ENCODE peak calls at places on chromosomes 12 and 14, in nine cellular contexts. One of them, this sample, is unnamed.

GRCh38 chr12:104634852-104635251 is 178.1 kb downstream of the CHST11 start:
- DNase-seq in astrocyte of the spinal cord: no peak
- DNase-seq in GM06990: no peak
- DNase-seq in kidney epithelial cell: no peak
- DNase-seq in HFFc6: no peak
- DNase-seq in activated CD8-positive, alpha-beta T cell treated with anti-CD3 and anti-CD28 coated beads for 36 hours: no peak
- DNase-seq in fibroblast of lung: no peak
- DNase-seq in omental fat pad: no peak
- DNase-seq in IMR-90: no peak
- DNase-seq in this sample: no peak

GRCh38 chr12:31021809-31022492 is 51.7 kb upstream of the DDX11 start:
- DNase-seq in kidney epithelial cell: no peak
- DNase-seq in fibroblast of lung: peak
- DNase-seq in HFFc6: no peak
- DNase-seq in activated CD8-positive, alpha-beta T cell treated with anti-CD3 and anti-CD28 coated beads for 36 hours: no peak
- DNase-seq in IMR-90: no peak
- DNase-seq in omental fat pad: no peak
- DNase-seq in GM06990: no peak
- DNase-seq in astrocyte of the spinal cord: no peak
- DNase-seq in this sample: no peak

GRCh38 chr14:97178781-97179180 is 381.6 kb downstream of the VRK1 start:
- DNase-seq in GM06990: no peak
- DNase-seq in kidney epithelial cell: no peak
- DNase-seq in HFFc6: no peak
- DNase-seq in IMR-90: no peak
- DNase-seq in fibroblast of lung: peak
- DNase-seq in omental fat pad: no peak
- DNase-seq in activated CD8-positive, alpha-beta T cell treated with anti-CD3 and anti-CD28 coated beads for 36 hours: peak
- DNase-seq in astrocyte of the spinal cord: no peak
- DNase-seq in this sample: no peak

GRCh38 chr14:106039400-106039799 is 513.0 kb downstream of the TMEM121 start:
- DNase-seq in IMR-90: no peak
- DNase-seq in HFFc6: no peak
- DNase-seq in fibroblast of lung: no peak
- DNase-seq in GM06990: no peak
- DNase-seq in astrocyte of the spinal cord: no peak
- DNase-seq in kidney epithelial cell: no peak
- DNase-seq in omental fat pad: no peak
- DNase-seq in activated CD8-positive, alpha-beta T cell treated with anti-CD3 and anti-CD28 coated beads for 36 hours: peak
- DNase-seq in this sample: no peak

GRCh38 chr12:69196302-69197288 is 42.8 kb upstream of the CPSF6 start:
- DNase-seq in astrocyte of the spinal cord: no peak
- DNase-seq in omental fat pad: no peak
- DNase-seq in HFFc6: peak
- DNase-seq in fibroblast of lung: no peak
- DNase-seq in kidney epithelial cell: no peak
- DNase-seq in IMR-90: peak
- DNase-seq in activated CD8-positive, alpha-beta T cell treated with anti-CD3 and anti-CD28 coated beads for 36 hours: no peak
- DNase-seq in GM06990: no peak
- DNase-seq in this sample: no peak

GRCh38 chr12:14076538-14076937 is 95.1 kb upstream of the GRIN2B start:
- DNase-seq in fibroblast of lung: no peak
- DNase-seq in astrocyte of the spinal cord: no peak
- DNase-seq in activated CD8-positive, alpha-beta T cell treated with anti-CD3 and anti-CD28 coated beads for 36 hours: no peak
- DNase-seq in omental fat pad: no peak
- DNase-seq in GM06990: no peak
- DNase-seq in IMR-90: no peak
- DNase-seq in HFFc6: no peak
- DNase-seq in kidney epithelial cell: no peak
- DNase-seq in this sample: no peak

GRCh38 chr12:57766464-57767311 is at the start of gene CYP27B1:
- DNase-seq in kidney epithelial cell: no peak
- DNase-seq in GM06990: no peak
- DNase-seq in omental fat pad: no peak
- DNase-seq in IMR-90: peak
- DNase-seq in fibroblast of lung: peak
- DNase-seq in HFFc6: no peak
- DNase-seq in activated CD8-positive, alpha-beta T cell treated with anti-CD3 and anti-CD28 coated beads for 36 hours: peak
- DNase-seq in astrocyte of the spinal cord: no peak
- DNase-seq in this sample: no peak

GRCh38 chr12:123427036-123427769 is 9.3 kb downstream of the RILPL2 start:
- DNase-seq in IMR-90: no peak
- DNase-seq in GM06990: peak
- DNase-seq in fibroblast of lung: no peak
- DNase-seq in astrocyte of the spinal cord: no peak
- DNase-seq in kidney epithelial cell: no peak
- DNase-seq in omental fat pad: no peak
- DNase-seq in HFFc6: no peak
- DNase-seq in activated CD8-positive, alpha-beta T cell treated with anti-CD3 and anti-CD28 coated beads for 36 hours: peak
- DNase-seq in this sample: no peak

GRCh38 chr14:94995551-94995950 is 161.8 kb downstream of the DICER1 start:
- DNase-seq in kidney epithelial cell: no peak
- DNase-seq in astrocyte of the spinal cord: no peak
- DNase-seq in activated CD8-positive, alpha-beta T cell treated with anti-CD3 and anti-CD28 coated beads for 36 hours: no peak
- DNase-seq in IMR-90: no peak
- DNase-seq in HFFc6: no peak
- DNase-seq in GM06990: no peak
- DNase-seq in omental fat pad: no peak
- DNase-seq in fibroblast of lung: no peak
- DNase-seq in this sample: no peak

GRCh38 chr12:93896962-93897361 is 219.8 kb downstream of the CRADD start:
- DNase-seq in GM06990: no peak
- DNase-seq in kidney epithelial cell: no peak
- DNase-seq in omental fat pad: no peak
- DNase-seq in activated CD8-positive, alpha-beta T cell treated with anti-CD3 and anti-CD28 coated beads for 36 hours: no peak
- DNase-seq in astrocyte of the spinal cord: no peak
- DNase-seq in IMR-90: no peak
- DNase-seq in fibroblast of lung: no peak
- DNase-seq in HFFc6: no peak
- DNase-seq in this sample: peak

GRCh38 chr12:93892431-93893210 is 215.4 kb downstream of the CRADD start:
- DNase-seq in omental fat pad: no peak
- DNase-seq in fibroblast of lung: no peak
- DNase-seq in kidney epithelial cell: no peak
- DNase-seq in IMR-90: no peak
- DNase-seq in HFFc6: no peak
- DNase-seq in activated CD8-positive, alpha-beta T cell treated with anti-CD3 and anti-CD28 coated beads for 36 hours: no peak
- DNase-seq in GM06990: no peak
- DNase-seq in astrocyte of the spinal cord: no peak
- DNase-seq in this sample: peak

GRCh38 chr12:93894391-93895095 is 217.4 kb downstream of the CRADD start:
- DNase-seq in HFFc6: no peak
- DNase-seq in kidney epithelial cell: no peak
- DNase-seq in omental fat pad: peak
- DNase-seq in activated CD8-positive, alpha-beta T cell treated with anti-CD3 and anti-CD28 coated beads for 36 hours: no peak
- DNase-seq in GM06990: no peak
- DNase-seq in fibroblast of lung: peak
- DNase-seq in IMR-90: peak
- DNase-seq in astrocyte of the spinal cord: peak
- DNase-seq in this sample: peak

GRCh38 chr12:93896427-93896826 is 219.3 kb downstream of the CRADD start:
- DNase-seq in fibroblast of lung: peak
- DNase-seq in IMR-90: peak
- DNase-seq in astrocyte of the spinal cord: no peak
- DNase-seq in GM06990: no peak
- DNase-seq in activated CD8-positive, alpha-beta T cell treated with anti-CD3 and anti-CD28 coated beads for 36 hours: no peak
- DNase-seq in kidney epithelial cell: no peak
- DNase-seq in omental fat pad: no peak
- DNase-seq in HFFc6: no peak
- DNase-seq in this sample: no peak

DNA sequence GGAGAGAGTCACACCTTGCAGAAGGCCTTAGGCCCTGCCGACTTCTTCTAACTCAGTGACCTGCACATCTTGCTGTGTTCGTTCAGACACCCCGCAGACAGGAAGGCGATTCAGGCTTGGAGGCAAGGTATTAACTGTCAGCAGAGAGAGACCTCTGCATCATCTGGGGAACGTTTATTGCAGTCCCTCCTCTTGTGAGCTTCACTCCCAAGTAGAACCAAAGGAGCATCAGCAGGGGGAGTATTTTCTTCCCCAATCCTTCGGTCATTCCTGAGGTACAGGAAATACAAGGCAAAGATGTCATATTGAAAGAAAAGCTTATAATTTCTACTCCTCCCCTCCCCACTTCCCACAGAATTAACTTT is 217.9 kb downstream of the CRADD start:
- DNase-seq in activated CD8-positive, alpha-beta T cell treated with anti-CD3 and anti-CD28 coated beads for 36 hours: no peak
- DNase-seq in omental fat pad: no peak
- DNase-seq in IMR-90: peak
- DNase-seq in astrocyte of the spinal cord: no peak
- DNase-seq in GM06990: no peak
- DNase-seq in kidney epithelial cell: no peak
- DNase-seq in fibroblast of lung: no peak
- DNase-seq in HFFc6: no peak
- DNase-seq in this sample: no peak
- TF ChIP-seq CTCF in activated CD8-positive, alpha-beta T cell treated with anti-CD3 and anti-CD28 coated beads for 36 hours: no peak
- TF ChIP-seq CTCF in omental fat pad: no peak
- TF ChIP-seq CTCF in IMR-90: no peak
- TF ChIP-seq CTCF in astrocyte of the spinal cord: no peak
- TF ChIP-seq CTCF in GM06990: no peak
- TF ChIP-seq CTCF in kidney epithelial cell: no peak
- TF ChIP-seq CTCF in fibroblast of lung: peak
- TF ChIP-seq CTCF in HFFc6: peak
- TF ChIP-seq CTCF in this sample: peak

GRCh38 chr12:15854916-15855315 is 27.3 kb upstream of the STRAP start:
- DNase-seq in fibroblast of lung: peak
- DNase-seq in GM06990: no peak
- DNase-seq in HFFc6: no peak
- DNase-seq in kidney epithelial cell: no peak
- DNase-seq in IMR-90: no peak
- DNase-seq in omental fat pad: no peak
- DNase-seq in activated CD8-positive, alpha-beta T cell treated with anti-CD3 and anti-CD28 coated beads for 36 hours: no peak
- DNase-seq in astrocyte of the spinal cord: no peak
- DNase-seq in this sample: no peak

GRCh38 chr12:15851045-15851444 is 31.1 kb upstream of the STRAP start:
- DNase-seq in GM06990: no peak
- DNase-seq in IMR-90: no peak
- DNase-seq in astrocyte of the spinal cord: no peak
- DNase-seq in HFFc6: no peak
- DNase-seq in kidney epithelial cell: no peak
- DNase-seq in activated CD8-positive, alpha-beta T cell treated with anti-CD3 and anti-CD28 coated beads for 36 hours: no peak
- DNase-seq in fibroblast of lung: no peak
- DNase-seq in omental fat pad: no peak
- DNase-seq in this sample: no peak

GRCh38 chr12:15853877-15854276 is 28.3 kb upstream of the STRAP start:
- DNase-seq in omental fat pad: no peak
- DNase-seq in IMR-90: no peak
- DNase-seq in astrocyte of the spinal cord: no peak
- DNase-seq in activated CD8-positive, alpha-beta T cell treated with anti-CD3 and anti-CD28 coated beads for 36 hours: no peak
- DNase-seq in HFFc6: no peak
- DNase-seq in GM06990: no peak
- DNase-seq in kidney epithelial cell: no peak
- DNase-seq in fibroblast of lung: no peak
- DNase-seq in this sample: no peak

GRCh38 chr12:15852383-15852782 is 29.8 kb upstream of the STRAP start:
- DNase-seq in HFFc6: peak
- DNase-seq in omental fat pad: no peak
- DNase-seq in GM06990: no peak
- DNase-seq in astrocyte of the spinal cord: peak
- DNase-seq in IMR-90: peak
- DNase-seq in activated CD8-positive, alpha-beta T cell treated with anti-CD3 and anti-CD28 coated beads for 36 hours: no peak
- DNase-seq in kidney epithelial cell: no peak
- DNase-seq in fibroblast of lung: no peak
- DNase-seq in this sample: no peak

GRCh38 chr12:15851919-15852318 is 30.3 kb upstream of the STRAP start:
- DNase-seq in HFFc6: no peak
- DNase-seq in fibroblast of lung: no peak
- DNase-seq in activated CD8-positive, alpha-beta T cell treated with anti-CD3 and anti-CD28 coated beads for 36 hours: no peak
- DNase-seq in omental fat pad: no peak
- DNase-seq in IMR-90: no peak
- DNase-seq in GM06990: no peak
- DNase-seq in astrocyte of the spinal cord: no peak
- DNase-seq in kidney epithelial cell: no peak
- DNase-seq in this sample: no peak
- TF ChIP-seq CTCF in HFFc6: no peak
- TF ChIP-seq CTCF in fibroblast of lung: no peak
- TF ChIP-seq CTCF in activated CD8-positive, alpha-beta T cell treated with anti-CD3 and anti-CD28 coated beads for 36 hours: no peak
- TF ChIP-seq CTCF in omental fat pad: no peak
- TF ChIP-seq CTCF in IMR-90: no peak
- TF ChIP-seq CTCF in GM06990: no peak
- TF ChIP-seq CTCF in astrocyte of the spinal cord: no peak
- TF ChIP-seq CTCF in kidney epithelial cell: no peak
- TF ChIP-seq CTCF in this sample: no peak

DNA sequence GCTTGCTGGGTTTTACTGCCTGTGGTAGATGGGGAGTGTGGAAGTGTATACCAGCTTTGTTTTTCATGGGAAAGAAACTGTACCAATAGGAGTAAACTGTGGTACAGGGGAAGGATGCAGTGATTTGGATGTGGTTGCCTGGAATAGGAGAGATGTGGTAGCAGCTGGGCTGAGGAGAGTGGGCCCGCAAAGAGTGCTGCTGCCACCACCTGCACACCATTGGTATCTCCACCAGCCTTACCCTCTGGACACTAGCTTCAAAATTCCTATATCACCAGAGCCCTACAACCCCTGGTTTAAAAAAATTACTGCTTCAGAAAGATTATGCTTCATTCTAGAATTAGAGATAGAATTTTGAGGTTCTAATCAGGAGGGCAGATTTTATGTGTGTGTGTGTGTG is 53.6 kb downstream of the AKAP6 start:
- DNase-seq in HFFc6: no peak
- DNase-seq in GM06990: no peak
- DNase-seq in IMR-90: no peak
- DNase-seq in omental fat pad: no peak
- DNase-seq in fibroblast of lung: no peak
- DNase-seq in kidney epithelial cell: no peak
- DNase-seq in activated CD8-positive, alpha-beta T cell treated with anti-CD3 and anti-CD28 coated beads for 36 hours: no peak
- DNase-seq in astrocyte of the spinal cord: peak
- DNase-seq in this sample: no peak
- TF ChIP-seq CTCF in HFFc6: peak
- TF ChIP-seq CTCF in GM06990: peak
- TF ChIP-seq CTCF in IMR-90: peak
- TF ChIP-seq CTCF in omental fat pad: no peak
- TF ChIP-seq CTCF in fibroblast of lung: peak
- TF ChIP-seq CTCF in kidney epithelial cell: peak
- TF ChIP-seq CTCF in activated CD8-positive, alpha-beta T cell treated with anti-CD3 and anti-CD28 coated beads for 36 hours: no peak
- TF ChIP-seq CTCF in astrocyte of the spinal cord: peak
- TF ChIP-seq CTCF in this sample: peak

DNA sequence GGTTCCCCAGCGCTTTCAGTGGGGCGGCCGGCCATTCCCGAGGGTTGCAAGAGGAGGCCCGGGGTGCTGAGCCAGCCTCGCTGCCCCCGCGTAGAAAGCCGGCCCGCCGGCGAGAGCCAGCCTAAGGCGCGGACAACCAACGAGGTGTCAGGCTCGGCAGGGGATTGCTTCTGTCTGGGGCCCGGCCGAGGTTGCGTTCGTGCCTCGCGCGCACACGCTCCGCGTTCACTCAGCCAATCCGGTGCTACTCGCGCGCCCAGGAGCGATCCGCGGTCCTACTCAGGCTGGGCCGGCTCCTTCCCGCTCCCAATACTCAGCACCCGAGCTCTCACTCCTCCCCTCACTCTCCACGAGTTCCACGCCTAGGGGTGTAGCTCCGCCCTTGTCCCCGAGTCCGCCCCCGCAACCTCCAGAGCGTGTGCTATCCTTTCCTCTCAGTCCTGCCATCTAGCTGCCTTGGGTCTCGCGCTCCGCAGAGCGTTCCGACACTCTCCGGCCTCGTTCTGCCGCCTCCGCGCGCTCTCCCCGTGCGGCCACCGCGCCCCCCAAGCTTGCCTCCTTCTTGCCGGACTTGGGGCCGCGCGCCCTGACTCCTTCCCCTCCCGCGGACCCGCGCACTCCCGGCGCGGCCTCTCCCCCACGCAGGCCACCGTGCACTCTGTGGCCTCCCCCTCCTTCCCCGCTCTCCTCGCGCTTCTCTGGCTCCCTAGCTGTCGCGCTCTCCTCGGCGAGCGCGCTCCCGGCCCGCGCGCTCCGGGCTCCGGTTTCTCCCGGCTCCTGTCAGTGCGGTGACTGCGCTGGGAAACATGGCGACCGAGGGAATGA is at the start of gene GPHN:
- DNase-seq in astrocyte of the spinal cord: peak
- DNase-seq in omental fat pad: peak
- DNase-seq in activated CD8-positive, alpha-beta T cell treated with anti-CD3 and anti-CD28 coated beads for 36 hours: peak
- DNase-seq in GM06990: peak
- DNase-seq in IMR-90: peak
- DNase-seq in fibroblast of lung: peak
- DNase-seq in HFFc6: peak
- DNase-seq in kidney epithelial cell: peak
- DNase-seq in this sample: peak
- TF ChIP-seq CTCF in astrocyte of the spinal cord: peak
- TF ChIP-seq CTCF in omental fat pad: no peak
- TF ChIP-seq CTCF in activated CD8-positive, alpha-beta T cell treated with anti-CD3 and anti-CD28 coated beads for 36 hours: no peak
- TF ChIP-seq CTCF in GM06990: peak
- TF ChIP-seq CTCF in IMR-90: peak
- TF ChIP-seq CTCF in fibroblast of lung: no peak
- TF ChIP-seq CTCF in HFFc6: peak
- TF ChIP-seq CTCF in kidney epithelial cell: peak
- TF ChIP-seq CTCF in this sample: peak